ENCODE peak calls at places on chromosomes 1 and 21, in seven cellular contexts. L, F, T, H, V, X and W are unnamed samples.

GRCh38 chr1:220928725-220929297 is 49.6 kb downstream of the HLX start:
- DNase-seq in T (no peak), F (no peak), H (no peak), L (no peak), X (no peak), V (no peak), W (no peak)

GRCh38 chr1:208029381-208030319 is 118.7 kb upstream of the CD34 start:
- DNase-seq in V (no peak), T (no peak), L (peak; percentile 74), H (no peak), X (peak; percentile 41), F (no peak), W (peak; percentile 18)

GRCh38 chr1:16242556-16243407 is 5.8 kb upstream of the CPLANE2 start:
- DNase-seq in V (no peak), T (no peak), F (no peak), X (no peak), L (no peak), H (no peak), W (no peak)

GRCh38 chr1:69492286-69492685 is 75.4 kb upstream of the LRRC7 start:
- DNase-seq in X (no peak), V (no peak), F (no peak), L (no peak), T (no peak), H (no peak), W (no peak)

GRCh38 chr1:179815642-179816041 is 62.0 kb downstream of the TOR1AIP2 start:
- DNase-seq in T (no peak), L (no peak), X (no peak), F (no peak), H (no peak), V (no peak), W (no peak)

GRCh38 chr1:194717941-194718340 is 1531.5 kb upstream of the B3GALT2 start:
- DNase-seq in X (no peak), L (peak; percentile 63), T (no peak), F (no peak), V (no peak), H (no peak), W (no peak)

GRCh38 chr1:202376247-202376646 is 27.7 kb downstream of the PPP1R12B start:
- DNase-seq in L (peak; percentile 52), V (no peak), H (no peak), X (peak; percentile 26), T (no peak), F (no peak), W (no peak)

GRCh38 chr1:113835686-113836290 is 23.5 kb upstream of the RSBN1 start:
- DNase-seq in L (peak; percentile 61), T (peak; percentile 14), X (peak; percentile 62), F (no peak), V (no peak), H (no peak), W (peak; percentile 84)

GRCh38 chr1:168499094-168500049 is 44.4 kb downstream of the XCL2 start:
- DNase-seq in T (no peak), X (no peak), V (no peak), L (peak; percentile 33), F (no peak), H (no peak), W (no peak)

GRCh38 chr1:210231846-210232523 is 611 bp upstream of the SERTAD4 start:
- DNase-seq in T (peak; percentile 31), V (no peak), H (no peak), L (no peak), F (no peak), X (peak; percentile 52), W (no peak)

GRCh38 chr1:16630661-16631247 is 17.4 kb upstream of the NBPF1 start:
- DNase-seq in L (no peak), T (no peak), V (no peak), F (peak; percentile 52), X (no peak), H (no peak), W (no peak)

GRCh38 chr21:20802631-20803260 is 195.5 kb upstream of the NCAM2 start:
- DNase-seq in V (no peak), H (no peak), F (no peak), L (no peak), X (no peak), T (no peak), W (no peak)

GRCh38 chr21:37195078-37195477 is 72.1 kb downstream of the VPS26C start:
- DNase-seq in X (no peak), V (no peak), H (no peak), L (no peak), T (no peak), F (no peak), W (no peak)

GRCh38 chr21:37193676-37194075 is 73.5 kb downstream of the VPS26C start:
- DNase-seq in X (no peak), H (no peak), V (no peak), T (peak; percentile 7), F (no peak), L (no peak), W (no peak)

GRCh38 chr21:37195649-37196048 is 71.5 kb downstream of the VPS26C start:
- DNase-seq in T (no peak), H (no peak), X (no peak), F (no peak), V (no peak), L (no peak), W (no peak)

GRCh38 chr21:37196847-37197246 is 70.3 kb downstream of the VPS26C start:
- DNase-seq in V (no peak), L (no peak), H (no peak), T (no peak), F (no peak), X (no peak), W (no peak)

DNA sequence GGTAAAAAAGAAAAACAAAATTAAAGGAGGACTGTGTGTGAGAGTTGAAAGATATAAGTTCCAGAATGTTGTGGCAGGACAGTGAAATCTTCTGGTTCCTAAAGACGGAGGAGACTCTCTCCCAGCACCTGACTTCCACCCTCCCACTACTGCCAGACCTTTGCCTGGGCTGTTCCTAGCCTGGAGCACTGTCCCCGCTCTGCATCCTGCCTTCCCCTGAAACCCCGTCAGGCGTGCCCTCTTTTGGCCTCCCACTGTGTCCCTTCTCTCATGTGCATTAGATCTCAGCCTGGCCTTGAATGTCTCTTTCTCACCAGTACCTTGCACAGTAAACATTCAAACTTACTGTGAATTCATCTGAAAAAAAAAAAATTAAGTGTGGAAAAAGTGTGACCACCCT is 74.1 kb downstream of the VPS26C start:
- DNase-seq in V (peak; percentile 17), F (peak; percentile 67), L (no peak), T (peak; percentile 72), H (no peak), X (no peak), W (no peak)
- H3K79me1 ChIP-seq in V (no peaks in the 10 kb centered on the region), F (no peaks in the 10 kb centered on the region), L (peaks cover 20% of the 10 kb centered on the region), T (no peaks in the 10 kb centered on the region), H (peaks cover 1% of the 10 kb centered on the region), X (peaks cover 22% of the 10 kb centered on the region), W (no peaks in the 10 kb centered on the region)

GRCh38 chr1:21869620-21870121 is 57.6 kb downstream of the LDLRAD2 start:
- DNase-seq in V (no peak), F (no peak), L (peak; percentile 83), H (no peak), T (no peak), X (peak; percentile 85), W (peak; percentile 24)
- H3K18ac ChIP-seq in V (no peak overlapping the region), F (no peak overlapping the region), L (no peak overlapping the region), H (no peak overlapping the region), T (no peak overlapping the region), X (no peak overlapping the region), W (no peak overlapping the region)

GRCh38 chr1:45093334-45093733 is 81.3 kb downstream of the UROD start:
- DNase-seq in V (no peak), T (no peak), F (no peak), H (no peak), X (no peak), L (no peak), W (no peak)
- H4K8ac ChIP-seq in V (no peak overlapping the region), T (no peak overlapping the region), F (no peak overlapping the region), H (no peak overlapping the region), X (no peak overlapping the region), L (no peak overlapping the region), W (no peak overlapping the region)

DNA sequence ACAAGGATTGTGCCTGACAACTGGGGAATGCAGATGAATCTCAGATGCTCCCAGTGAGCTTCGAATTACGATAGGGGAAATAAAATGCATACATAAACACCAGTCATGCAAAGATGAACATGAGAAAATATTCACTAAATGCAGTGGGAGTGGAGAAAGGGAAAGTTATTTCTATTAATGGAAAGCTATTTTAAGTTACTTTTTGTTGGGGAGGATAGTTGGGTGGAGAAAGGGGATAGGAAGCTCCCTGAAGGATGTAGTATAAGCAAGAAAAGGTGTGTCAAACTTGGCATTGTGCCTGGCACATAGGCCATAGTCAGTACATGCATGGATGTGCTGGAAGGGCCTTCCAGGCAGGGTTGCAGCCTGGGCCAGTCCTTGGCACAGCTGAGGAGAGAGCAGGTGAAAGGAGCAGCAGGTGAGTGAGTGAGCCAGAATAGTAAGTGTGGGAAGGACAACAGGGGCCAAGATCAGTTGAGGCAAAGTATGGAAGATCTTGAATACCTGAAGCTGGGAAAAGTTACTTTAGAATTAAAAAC is 57.7 kb upstream of the PGD start:
- DNase-seq in F (no peak), H (no peak), T (no peak), L (peak; percentile 17), X (no peak), V (no peak), W (no peak)
- H3K79me1 ChIP-seq in F (no peaks in the 10 kb centered on the region), H (peaks cover 2% of the 10 kb centered on the region), T (no peaks in the 10 kb centered on the region), L (no peaks in the 10 kb centered on the region), X (no peaks in the 10 kb centered on the region), V (no peaks in the 10 kb centered on the region), W (peaks cover 4% of the 10 kb centered on the region)

DNA sequence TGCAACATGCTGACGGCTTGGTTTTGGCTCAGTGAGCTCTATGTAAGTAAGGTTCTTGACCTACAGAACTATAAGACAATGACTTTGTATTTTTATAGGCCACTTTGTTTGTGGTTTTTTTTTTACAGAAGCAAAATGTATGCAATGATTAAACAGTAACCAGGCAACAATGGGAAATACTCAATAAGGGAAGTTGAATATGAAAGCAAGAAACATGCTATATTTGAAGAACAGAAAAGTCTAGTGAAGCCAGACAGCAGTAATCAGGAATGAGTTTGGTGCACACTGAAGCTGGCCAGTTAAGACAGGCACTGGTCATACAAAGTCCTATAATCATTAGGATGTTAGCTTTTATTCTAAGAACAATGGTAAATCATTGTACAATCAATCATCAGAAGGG is 1926.8 kb downstream of the NCAM2 start:
- DNase-seq in F (no peak), L (no peak), H (no peak), V (no peak), T (no peak), X (no peak), W (no peak)
- H3K18ac ChIP-seq in F (no peak overlapping the region), L (no peak overlapping the region), H (no peak overlapping the region), V (no peak overlapping the region), T (no peak overlapping the region), X (no peak overlapping the region), W (no peak overlapping the region)

GRCh38 chr1:40384413-40384762 is 10.9 kb downstream of the SMAP2 start:
- DNase-seq in V (no peak), H (no peak), L (no peak), X (no peak), F (no peak), T (no peak), W (no peak)
- H4K8ac ChIP-seq in V (no peak overlapping the region), H (no peak overlapping the region), L (peak overlapping the region; percentile 71), X (no peak overlapping the region), F (no peak overlapping the region), T (no peak overlapping the region), W (no peak overlapping the region)

GRCh38 chr1:222416001-222416791 is 131.7 kb downstream of the HHIPL2 start:
- DNase-seq in F (no peak), T (no peak), H (no peak), X (peak; percentile 3), L (peak; percentile 64), V (no peak), W (no peak)
- H3K79me1 ChIP-seq in F (no peaks in the 10 kb centered on the region), T (no peaks in the 10 kb centered on the region), H (no peaks in the 10 kb centered on the region), X (no peaks in the 10 kb centered on the region), L (no peaks in the 10 kb centered on the region), V (no peaks in the 10 kb centered on the region), W (no peaks in the 10 kb centered on the region)